ENCODE peak calls at places on chromosomes 2 and 18, in nine cellular contexts. H is activated T-cell treated with anti-CD3 and anti-CD28 coated beads, Interleukin-2, amount 50 U/mL, for 24 hours; I is mammary epithelial cell; Z is NCI-H748 treated with DMSO at 0.1 percent for 48 hours; O is GM23338; F is GM20000; A is tibial nerve; S is germinal center; X is HTR-8/SVneo. B is an unnamed sample.

GRCh38 chr18:73487956-73488355 is 620.2 kb upstream of the NETO1 start:
- DNase-seq in I (peak), X (no peak), A (no peak), O (no peak), S (no peak), F (no peak), H (no peak), Z (no peak), B (no peak)

GRCh38 chr2:236557894-236558532 is 11.6 kb upstream of the ACKR3 start:
- DNase-seq in S (no peak), O (peak), X (no peak), I (no peak), Z (no peak), F (no peak), H (no peak), A (no peak), B (no peak)

GRCh38 chr2:236052926-236053846 is 115.0 kb downstream of the GBX2 start:
- DNase-seq in I (no peak), F (no peak), Z (no peak), S (no peak), X (no peak), H (no peak), A (no peak), O (peak), B (no peak)

GRCh38 chr2:27663160-27663462 is 303 bp downstream of the SUPT7L start:
- DNase-seq in A (no peak), I (no peak), X (no peak), S (no peak), Z (no peak), O (no peak), F (no peak), H (no peak), B (no peak)

GRCh38 chr18:31399336-31400032 is 22.9 kb downstream of the DSG4 start:
- DNase-seq in O (no peak), S (no peak), A (no peak), Z (no peak), I (peak), X (no peak), F (no peak), H (no peak), B (no peak)

GRCh38 chr2:126657146-126657635 is 1.2 kb downstream of the GYPC start:
- DNase-seq in F (peak), Z (no peak), I (peak), S (no peak), H (peak), X (no peak), O (peak), A (peak), B (no peak)

GRCh38 chr2:172480301-172481218 is 53.2 kb downstream of the ITGA6 start:
- DNase-seq in H (no peak), I (no peak), Z (no peak), A (no peak), S (no peak), O (no peak), X (peak), F (no peak), B (no peak)

GRCh38 chr18:24428709-24429108 is 2.2 kb downstream of the IMPACT start:
- DNase-seq in A (no peak), Z (no peak), I (no peak), O (peak), S (no peak), H (no peak), F (no peak), X (no peak), B (no peak)

GRCh38 chr18:2883137-2883671 is 36.4 kb downstream of the EMILIN2 start:
- DNase-seq in S (no peak), O (no peak), Z (no peak), X (no peak), I (no peak), A (no peak), H (peak), F (peak), B (peak)

GRCh38 chr2:236998250-236998649 is 87.4 kb upstream of the COPS8 start:
- DNase-seq in F (no peak), Z (peak), O (no peak), H (no peak), S (no peak), A (no peak), I (no peak), X (no peak), B (no peak)

GRCh38 chr2:211867845-211868361 is 670.7 kb downstream of the ERBB4 start:
- DNase-seq in H (no peak), F (peak), I (peak), Z (no peak), O (no peak), A (no peak), X (peak), S (no peak), B (no peak)

GRCh38 chr2:61759718-61760117 is 94.1 kb downstream of the FAM161A start:
- DNase-seq in H (no peak), S (no peak), A (no peak), O (no peak), X (peak), Z (no peak), I (peak), F (no peak), B (no peak)